ENCODE peak calls at places on chromosomes 1 and 21, in ten cellular contexts. T, A, Y, O, B, I, M, J, W and G are unnamed samples.

GRCh38 chr1:24266398-24266941 is 52.7 kb upstream of the GRHL3 start:
- DNase-seq in M (no peak), T (no peak), I (no peak), J (no peak), A (no peak), B (peak; percentile 99), W (no peak), Y (no peak), O (no peak), G (peak; percentile 67)

GRCh38 chr1:107862064-107862463 is 102.9 kb downstream of the VAV3 start:
- DNase-seq in B (no peak), M (no peak), T (no peak), I (no peak), J (no peak), W (peak; percentile 95), A (no peak), Y (no peak), O (no peak), G (no peak)

GRCh38 chr1:59018860-59019259 is 235.0 kb upstream of the JUN start:
- DNase-seq in M (no peak), T (no peak), B (no peak), I (no peak), O (no peak), J (no peak), W (no peak), Y (no peak), A (no peak), G (no peak)

GRCh38 chr21:16913010-16913409 is 599.8 kb upstream of the CXADR start:
- DNase-seq in A (no peak), Y (no peak), T (no peak), O (no peak), W (no peak), J (no peak), I (no peak), B (no peak), M (no peak), G (no peak)

GRCh38 chr21:44823179-44823654 is 5.4 kb upstream of the SUMO3 start:
- DNase-seq in O (no peak), Y (no peak), M (no peak), T (no peak), W (no peak), J (no peak), A (no peak), I (no peak), B (no peak), G (no peak)

GRCh38 chr1:246647513-246647912 is 76.7 kb upstream of the SCCPDH start:
- DNase-seq in J (no peak), Y (no peak), T (no peak), M (no peak), O (no peak), W (no peak), I (no peak), A (no peak), B (no peak), G (peak; percentile 57)

GRCh38 chr1:224203243-224204016 is 20.4 kb downstream of the DEGS1 start:
- DNase-seq in I (no peak), W (no peak), B (peak; percentile 43), M (peak; percentile 64), A (peak; percentile 82), Y (no peak), O (peak; percentile 39), T (no peak), J (no peak), G (peak; percentile 80)

GRCh38 chr1:41805771-41806471 is 112.8 kb downstream of the HIVEP3 start:
- DNase-seq in A (no peak), J (no peak), T (no peak), O (no peak), Y (no peak), I (no peak), B (no peak), W (no peak), M (no peak), G (no peak)

GRCh38 chr1:171637928-171638576 is 14.4 kb downstream of the MYOC start:
- DNase-seq in M (no peak), J (no peak), A (no peak), B (no peak), T (no peak), I (no peak), O (no peak), Y (no peak), W (no peak), G (no peak)

GRCh38 chr1:5691795-5692517 is 300.3 kb downstream of the NPHP4 start:
- DNase-seq in Y (no peak), J (no peak), I (no peak), W (no peak), M (no peak), T (no peak), A (no peak), O (no peak), B (no peak), G (no peak)

GRCh38 chr1:163231385-163231784 is 28.7 kb upstream of the RGS5 start:
- DNase-seq in O (no peak), J (no peak), M (no peak), Y (no peak), T (no peak), A (no peak), W (peak; percentile 15), I (no peak), B (peak; percentile 64), G (peak; percentile 69)

GRCh38 chr21:37862536-37862935 is 53.7 kb downstream of the KCNJ6 start:
- DNase-seq in W (peak; percentile 9), O (no peak), I (no peak), A (no peak), B (peak; percentile 25), T (peak; percentile 73), M (no peak), Y (no peak), J (no peak), G (peak; percentile 75)

GRCh38 chr21:44820851-44821250 is 3.0 kb upstream of the SUMO3 start:
- DNase-seq in Y (no peak), B (peak; percentile 79), I (no peak), M (no peak), T (no peak), A (no peak), W (no peak), J (no peak), O (no peak), G (peak; percentile 46)

GRCh38 chr1:168654198-168654910 is 74.7 kb downstream of the DPT start:
- DNase-seq in B (no peak), M (no peak), I (no peak), W (no peak), Y (no peak), O (no peak), A (no peak), T (no peak), J (no peak), G (no peak)

DNA sequence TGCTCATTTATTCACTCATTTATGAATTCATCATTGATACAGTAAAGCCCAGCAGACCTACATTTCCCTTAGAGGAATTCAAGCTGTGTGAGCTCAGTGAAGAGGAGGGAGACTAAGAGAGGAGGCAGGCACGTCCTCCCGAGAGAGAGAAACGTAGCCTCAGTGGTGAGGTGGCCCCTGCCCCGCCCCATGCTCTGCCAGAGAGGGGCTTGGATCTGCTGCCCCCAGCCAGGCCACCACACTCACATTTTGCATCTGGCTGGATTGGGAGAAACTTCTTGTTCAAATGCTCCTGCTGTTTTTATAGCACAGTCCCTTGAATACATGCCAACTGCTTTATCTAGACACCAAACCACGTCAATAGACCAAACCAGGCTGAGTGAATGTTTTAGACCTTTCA is 67.8 kb upstream of the AJAP1 start:
- DNase-seq in O (no peak), A (peak; percentile 7), I (no peak), W (no peak), T (no peak), J (no peak), M (no peak), B (no peak), Y (no peak), G (no peak)
- TF ChIP-seq CTCF in O (no peak), A (no peak), I (no peak), W (no peak), T (no peak), J (no peak), M (no peak), B (no peak), Y (no peak), G (no peak)

DNA sequence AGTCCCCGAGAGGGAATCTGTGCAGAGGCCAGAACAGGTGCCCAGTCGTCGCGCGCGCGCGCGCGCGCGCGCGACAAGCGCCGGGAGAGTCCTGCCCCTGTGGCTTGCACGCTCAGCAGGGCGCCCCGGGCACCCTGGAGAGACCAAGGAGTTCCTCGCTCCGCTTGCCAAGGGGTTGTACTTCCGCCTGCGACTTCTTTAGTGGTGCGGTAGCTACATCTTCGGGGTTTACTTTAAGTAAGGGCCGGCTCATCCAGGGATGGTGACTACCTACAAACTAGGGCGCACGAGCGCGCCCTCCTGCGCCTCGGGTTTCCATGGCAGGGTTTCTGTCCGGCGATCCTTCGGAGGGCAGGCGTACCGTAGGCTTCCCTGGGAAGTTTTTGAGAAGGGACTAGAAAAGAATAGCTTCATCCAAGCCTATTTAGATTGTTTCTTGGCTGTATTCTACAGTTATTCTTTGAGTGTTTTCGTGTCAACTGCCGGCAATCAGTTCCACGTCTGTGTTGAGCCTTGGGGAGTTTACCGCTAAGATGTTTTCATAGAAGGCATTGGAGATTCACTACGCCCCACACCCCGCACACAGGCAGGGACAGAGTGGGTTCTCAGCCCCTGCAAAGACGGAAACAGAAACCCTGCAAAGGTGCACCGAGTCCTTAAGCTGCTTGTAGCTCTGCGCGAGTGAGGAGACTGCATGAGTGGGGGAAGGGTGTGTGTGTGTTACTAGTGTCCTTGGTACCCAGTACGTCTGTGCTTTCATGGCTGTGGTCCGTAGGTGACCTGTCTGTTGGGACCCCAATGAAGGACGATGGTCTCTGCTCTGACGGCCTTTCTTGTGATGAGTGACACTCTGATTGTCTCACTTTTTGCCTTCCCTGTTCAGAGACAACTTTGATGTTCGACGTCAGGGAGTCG is 1.7 kb downstream of the LHX4 start:
- DNase-seq in B (no peak), A (peak; percentile 20), M (no peak), J (no peak), T (peak; percentile 71), Y (no peak), O (no peak), I (no peak), W (peak; percentile 29), G (peak; percentile 63)
- TF ChIP-seq CTCF in B (peak; percentile 12), A (no peak), M (no peak), J (no peak), T (peak; percentile 67), Y (no peak), O (no peak), I (no peak), W (no peak), G (no peak)

GRCh38 chr1:116679091-116679827 is 11.7 kb upstream of the IGSF3 start:
- DNase-seq in T (no peak), O (no peak), J (no peak), A (no peak), Y (no peak), W (no peak), I (peak; percentile 18), B (no peak), M (no peak), G (no peak)
- TF ChIP-seq CTCF in T (no peak), O (no peak), J (no peak), A (no peak), Y (no peak), W (no peak), I (no peak), B (no peak), M (no peak), G (peak; percentile 20)

DNA sequence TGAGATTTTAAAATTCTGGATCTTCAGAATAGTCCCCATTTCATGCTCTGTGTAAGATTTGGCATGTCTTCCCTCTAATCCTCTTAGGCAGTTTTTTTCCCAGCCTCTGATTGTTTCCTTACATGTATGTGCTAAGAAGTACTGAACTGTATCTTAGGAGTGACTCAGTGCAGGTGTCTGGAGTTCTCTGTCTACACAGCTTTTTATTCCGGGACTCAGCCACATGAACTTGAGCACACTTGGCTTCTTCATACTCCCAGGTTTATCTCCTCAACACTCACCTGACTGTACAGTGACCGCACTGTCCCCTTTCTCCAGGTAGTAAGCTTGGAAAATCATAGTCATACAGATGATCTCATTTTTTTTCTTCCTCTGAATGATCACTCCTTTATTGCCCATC is 50.7 kb downstream of the SYT14 start:
- DNase-seq in T (no peak), Y (no peak), M (no peak), A (no peak), W (no peak), O (no peak), I (no peak), J (no peak), B (no peak), G (no peak)
- TF ChIP-seq CTCF in T (no peak), Y (no peak), M (no peak), A (no peak), W (no peak), O (no peak), I (no peak), J (no peak), B (no peak), G (no peak)